ENCODE peak calls at places on chromosomes 12 and 14, in ten cellular contexts. O, T, C, N, D, Y, Z, G, S and V are unnamed samples.
A peak's percentile ranks its signal among the peaks of the same experiment; 100 is the strongest.

GRCh38 chr14:92501891-92502351 is 11.7 kb upstream of the RIN3 start:
- DNase-seq in O (peak; percentile 61), T (no peak), C (peak; percentile 61), N (no peak), D (no peak), Y (no peak), Z (no peak), G (no peak), S (peak; percentile 64), V (no peak)

GRCh38 chr12:1680804-1681492 is 9.9 kb upstream of the ADIPOR2 start:
- DNase-seq in O (no peak), T (no peak), C (no peak), N (no peak), D (no peak), Y (no peak), Z (no peak), G (no peak), S (no peak), V (no peak)

GRCh38 chr12:107385518-107385917 is 292.2 kb upstream of the CRY1 start:
- DNase-seq in O (no peak), T (no peak), C (peak; percentile 2), N (no peak), D (peak; percentile 14), Y (no peak), Z (no peak), G (peak; percentile 87), S (peak; percentile 71), V (peak; percentile 18)

GRCh38 chr14:21989090-21989489 is 315.5 kb upstream of the OR4E1 start:
- DNase-seq in O (no peak), T (no peak), C (peak; percentile 15), N (no peak), D (no peak), Y (no peak), Z (no peak), G (no peak), S (no peak), V (no peak)

GRCh38 chr12:9786726-9787339 is 26.1 kb upstream of the CD69 start:
- DNase-seq in O (no peak), T (no peak), C (no peak), N (no peak), D (no peak), Y (no peak), Z (no peak), G (no peak), S (no peak), V (no peak)

GRCh38 chr14:59020382-59020781 is 168.1 kb upstream of the DAAM1 start:
- DNase-seq in O (peak; percentile 52), T (peak; percentile 21), C (peak; percentile 49), N (no peak), D (peak; percentile 7), Y (no peak), Z (no peak), G (peak; percentile 20), S (peak; percentile 77), V (peak; percentile 32)

GRCh38 chr14:98871796-98872195 is 400.2 kb downstream of the BCL11B start:
- DNase-seq in O (no peak), T (peak; percentile 58), C (peak; percentile 2), N (no peak), D (no peak), Y (no peak), Z (no peak), G (no peak), S (no peak), V (no peak)

GRCh38 chr14:89504084-89504483 is 87.1 kb upstream of the FOXN3 start:
- DNase-seq in O (no peak), T (no peak), C (no peak), N (no peak), D (no peak), Y (no peak), Z (no peak), G (no peak), S (no peak), V (no peak)

GRCh38 chr14:104676694-104677505 is 12.5 kb upstream of the INF2 start:
- DNase-seq in O (no peak), T (no peak), C (no peak), N (peak; percentile 37), D (peak; percentile 74), Y (no peak), Z (no peak), G (no peak), S (no peak), V (peak; percentile 62)

GRCh38 chr12:63889236-63889635 is 44.7 kb downstream of the SRGAP1 start:
- DNase-seq in O (peak; percentile 59), T (no peak), C (peak; percentile 71), N (no peak), D (no peak), Y (no peak), Z (peak; percentile 51), G (peak; percentile 12), S (no peak), V (no peak)

GRCh38 chr12:91985002-91985767 is 160.5 kb downstream of the BTG1 start:
- DNase-seq in O (peak; percentile 37), T (no peak), C (peak; percentile 62), N (no peak), D (peak; percentile 52), Y (no peak), Z (peak; percentile 43), G (no peak), S (no peak), V (no peak)

GRCh38 chr12:91763654-91764439 is 381.8 kb downstream of the BTG1 start:
- DNase-seq in O (peak; percentile 9), T (no peak), C (no peak), N (no peak), D (no peak), Y (no peak), Z (no peak), G (no peak), S (no peak), V (no peak)

GRCh38 chr12:58419905-58420304 is 478.5 kb downstream of the ATP23 start:
- DNase-seq in O (peak; percentile 55), T (no peak), C (peak; percentile 37), N (no peak), D (no peak), Y (no peak), Z (no peak), G (peak; percentile 66), S (peak; percentile 11), V (no peak)

DNA sequence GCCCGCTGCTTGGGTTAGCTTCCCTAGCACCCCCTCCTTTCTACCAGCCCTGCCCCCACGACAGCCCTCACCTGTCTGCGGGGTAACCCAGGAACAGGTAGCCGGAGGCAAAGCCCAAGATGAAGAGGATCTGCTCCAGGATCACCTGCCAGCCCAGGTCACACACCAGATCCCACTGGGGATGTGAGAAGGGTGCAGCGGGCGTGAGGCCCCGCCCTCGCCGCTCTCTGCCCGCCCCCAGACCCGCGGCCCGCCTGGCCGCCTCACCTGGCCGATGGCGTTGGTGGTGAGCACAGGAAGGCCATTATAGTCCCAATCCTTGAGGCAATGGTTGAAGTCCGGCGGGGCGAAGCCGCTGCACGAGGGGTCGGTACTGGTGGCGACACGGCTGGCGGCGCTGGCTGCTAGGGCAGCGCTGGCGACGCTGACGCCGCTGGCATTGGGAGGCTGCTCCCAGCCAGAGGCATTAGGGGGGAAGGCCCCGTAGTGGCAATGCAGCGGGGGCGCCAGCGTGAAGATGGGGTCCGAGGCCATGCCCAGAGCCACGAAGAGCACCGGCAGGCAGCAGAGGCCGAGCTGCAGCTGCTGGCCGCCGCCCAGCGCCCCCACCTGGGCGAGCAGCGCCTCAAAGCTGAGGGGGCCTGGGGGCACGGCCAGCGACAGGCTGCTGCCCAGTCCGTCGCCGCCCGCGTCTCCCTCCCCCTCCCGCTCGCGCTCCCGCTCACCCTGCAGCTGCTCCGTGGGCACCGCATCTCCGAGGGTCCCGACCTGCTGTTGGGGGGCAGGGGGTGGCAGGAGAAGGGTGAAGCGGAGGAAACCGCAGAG is 794 bp downstream of the SLC22A17 start:
- DNase-seq in O (no peak), T (no peak), C (no peak), N (peak; percentile 36), D (peak; percentile 6), Y (no peak), Z (no peak), G (no peak), S (no peak), V (no peak)
- TF ChIP-seq CTCF in O (no peak), T (no peak), C (no peak), N (peak; percentile 28), D (no peak), Y (no peak), Z (no peak), G (no peak), S (no peak), V (no peak)

GRCh38 chr12:118237908-118238307 is 102.0 kb downstream of the PEBP1 start:
- DNase-seq in O (peak; percentile 42), T (no peak), C (peak; percentile 26), N (no peak), D (no peak), Y (no peak), Z (no peak), G (peak; percentile 83), S (peak; percentile 91), V (no peak)

GRCh38 chr12:118238888-118239287 is 103.0 kb downstream of the PEBP1 start:
- DNase-seq in O (no peak), T (no peak), C (no peak), N (no peak), D (no peak), Y (no peak), Z (no peak), G (no peak), S (no peak), V (peak; percentile 50)

GRCh38 chr12:118237053-118237665 is 101.2 kb downstream of the PEBP1 start:
- DNase-seq in O (no peak), T (peak; percentile 3), C (no peak), N (no peak), D (no peak), Y (peak; percentile 11), Z (no peak), G (no peak), S (no peak), V (peak; percentile 70)
- TF ChIP-seq CTCF in O (no peak), T (no peak), C (no peak), N (no peak), D (no peak), Y (no peak), Z (no peak), G (no peak), S (no peak), V (no peak)

DNA sequence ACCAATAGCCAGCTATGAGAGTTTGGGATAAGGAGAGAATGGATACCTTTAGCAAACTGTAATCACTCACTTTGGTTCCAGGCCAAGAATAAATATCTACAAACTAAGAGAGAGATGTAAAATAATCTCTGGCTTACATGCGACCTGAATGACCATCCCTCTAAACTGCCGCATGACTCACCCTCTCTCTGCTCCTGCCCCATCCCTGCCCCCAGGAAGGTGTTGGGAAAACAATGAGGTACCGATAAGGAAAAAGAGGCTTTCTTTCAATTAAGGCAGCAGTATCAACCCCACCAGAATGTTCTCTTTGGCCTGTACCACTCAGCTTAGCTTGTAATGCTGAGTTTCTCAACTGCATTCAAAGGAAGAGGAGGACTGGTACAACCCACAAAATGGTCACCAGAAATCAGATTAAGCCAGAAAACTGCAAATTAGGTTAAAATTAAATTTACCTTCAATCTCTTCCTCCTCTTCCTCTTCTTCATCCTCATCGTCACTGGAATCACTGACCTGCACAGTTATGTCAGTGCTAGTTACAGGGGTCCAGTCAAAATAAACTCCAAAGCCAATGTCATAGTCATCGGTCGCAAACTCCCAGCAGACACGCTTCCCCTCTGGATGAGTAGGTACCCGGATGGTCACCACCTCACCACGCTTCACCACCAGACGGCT is 22.0 kb downstream of the GSTZ1 start:
- DNase-seq in O (no peak), T (no peak), C (no peak), N (no peak), D (no peak), Y (no peak), Z (no peak), G (no peak), S (no peak), V (no peak)
- TF ChIP-seq CTCF in O (no peak), T (no peak), C (no peak), N (no peak), D (no peak), Y (no peak), Z (no peak), G (no peak), S (no peak), V (no peak)

GRCh38 chr14:56294125-56294524 is 175.9 kb downstream of the PELI2 start:
- DNase-seq in O (no peak), T (peak; percentile 12), C (no peak), N (no peak), D (no peak), Y (no peak), Z (no peak), G (no peak), S (peak; percentile 51), V (peak; percentile 7)
- TF ChIP-seq CTCF in O (no peak), T (no peak), C (no peak), N (peak; percentile 16), D (no peak), Y (peak; percentile 17), Z (no peak), G (no peak), S (peak; percentile 54), V (no peak)